ENCODE peak calls at places on chromosomes 2 and 18, in eight cellular contexts. O, I, V, R, H, A, Z and M are unnamed samples.

GRCh38 chr18:35481960-35482366 is 15.8 kb downstream of the INO80C start:
- DNase-seq in I (no peak), V (peak; percentile 65), R (no peak), O (no peak), H (peak; percentile 35), A (no peak), Z (no peak), M (no peak)

GRCh38 chr2:7915302-7916200 is 766.3 kb upstream of the ID2 start:
- DNase-seq in A (no peak), O (no peak), H (no peak), V (no peak), I (peak; percentile 83), R (no peak), Z (peak; percentile 27), M (peak; percentile 4)

GRCh38 chr2:69138247-69138754 is 125.3 kb downstream of the ANTXR1 start:
- DNase-seq in Z (peak; percentile 24), A (no peak), V (peak; percentile 36), I (peak; percentile 84), H (no peak), O (no peak), R (no peak), M (peak; percentile 88)

GRCh38 chr2:8612734-8613179 is 69.1 kb upstream of the ID2 start:
- DNase-seq in I (no peak), Z (no peak), O (no peak), A (no peak), V (no peak), H (no peak), R (no peak), M (no peak)

GRCh38 chr2:138602166-138602460 is 100.5 kb downstream of the SPOPL start:
- DNase-seq in Z (peak; percentile 11), O (no peak), A (no peak), I (no peak), R (no peak), H (no peak), V (no peak), M (no peak)

GRCh38 chr18:4797286-4797685 is 342.2 kb upstream of the DLGAP1 start:
- DNase-seq in I (no peak), A (no peak), R (no peak), H (no peak), Z (no peak), V (no peak), O (no peak), M (no peak)

GRCh38 chr2:104408266-104408665 is 445.6 kb upstream of the POU3F3 start:
- DNase-seq in I (no peak), H (no peak), R (no peak), O (no peak), V (no peak), A (no peak), Z (peak; percentile 27), M (no peak)

GRCh38 chr2:174247474-174248186 is 702 bp downstream of the OLA1 start:
- DNase-seq in Z (peak; percentile 73), H (peak; percentile 44), R (no peak), I (peak; percentile 26), V (no peak), O (peak; percentile 45), A (peak; percentile 67), M (peak; percentile 34)

GRCh38 chr2:241873803-241874110 is 4.2 kb downstream of the RTP5 start:
- DNase-seq in Z (no peak), O (no peak), R (no peak), A (no peak), I (no peak), V (no peak), H (no peak), M (no peak)

GRCh38 chr2:85154048-85154753 is 21.0 kb downstream of the TCF7L1 start:
- DNase-seq in A (no peak), R (no peak), O (no peak), Z (no peak), H (no peak), I (peak; percentile 85), V (no peak), M (peak; percentile 56)

GRCh38 chr2:11824901-11825592 is 78.6 kb downstream of the LPIN1 start:
- DNase-seq in V (no peak), I (peak; percentile 22), O (no peak), H (no peak), Z (no peak), A (no peak), R (no peak), M (no peak)

GRCh38 chr18:74040008-74040407 is 107.6 kb downstream of the FBXO15 start:
- DNase-seq in R (no peak), O (no peak), A (no peak), Z (peak; percentile 35), H (no peak), V (no peak), I (no peak), M (no peak)

GRCh38 chr18:10660485-10660884 is 134.7 kb downstream of the NAPG start:
- DNase-seq in I (peak; percentile 84), R (no peak), A (no peak), O (no peak), V (no peak), H (no peak), Z (no peak), M (peak; percentile 89)

GRCh38 chr2:121722479-121722878 is 14.2 kb downstream of the NIFK start:
- DNase-seq in I (peak; percentile 62), V (peak; percentile 48), O (no peak), Z (no peak), H (no peak), R (no peak), A (no peak), M (peak; percentile 78)

GRCh38 chr2:127208313-127208712 is 11.8 kb downstream of the CYP27C1 start:
- DNase-seq in H (no peak), R (no peak), O (no peak), Z (peak; percentile 86), V (no peak), A (no peak), I (no peak), M (peak; percentile 44)

GRCh38 chr2:146228659-146229058 is 1616.2 kb upstream of the ACVR2A start:
- DNase-seq in A (no peak), Z (no peak), R (no peak), I (no peak), H (no peak), V (no peak), O (no peak), M (no peak)

GRCh38 chr18:49973592-49973991 is 160.3 kb upstream of the ACAA2 start:
- DNase-seq in O (no peak), Z (no peak), A (no peak), I (no peak), H (no peak), R (no peak), V (no peak), M (no peak)

GRCh38 chr2:160220545-160221009 is 20.5 kb upstream of the ITGB6 start:
- DNase-seq in O (no peak), R (no peak), H (no peak), Z (peak; percentile 14), V (no peak), A (no peak), I (no peak), M (peak; percentile 34)

GRCh38 chr2:43340945-43341356 is 114.5 kb upstream of the ZFP36L2 start:
- DNase-seq in I (peak; percentile 83), Z (no peak), O (no peak), V (peak; percentile 12), A (no peak), H (no peak), R (no peak), M (peak; percentile 77)

DNA sequence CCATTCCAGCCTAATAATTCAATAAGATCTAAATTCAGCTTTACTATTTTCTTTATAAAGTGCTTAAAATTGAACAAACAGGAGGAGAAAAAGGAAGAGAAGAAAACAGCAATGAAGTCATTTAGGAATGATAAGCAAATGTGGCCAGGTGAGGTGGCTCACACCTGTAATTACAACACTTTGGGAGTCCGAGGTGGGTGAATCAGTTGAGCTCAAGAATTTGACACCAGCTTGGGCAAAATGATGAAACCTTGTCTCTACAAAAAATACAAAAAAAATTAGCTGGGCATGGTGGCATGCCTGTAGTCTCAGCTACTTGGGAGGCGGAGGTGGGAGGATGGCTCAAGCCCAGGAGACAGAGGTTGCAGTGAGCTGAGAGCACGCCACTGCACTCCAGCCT is 129.0 kb downstream of the CAMKMT start:
- DNase-seq in O (no peak), H (no peak), A (no peak), R (no peak), Z (no peak), V (no peak), I (no peak), M (no peak)
- TF ChIP-seq CTCF in O (no peak), H (no peak), A (no peak), R (no peak), Z (no peak), V (no peak), I (no peak), M (no peak)

GRCh38 chr18:79884296-79884962 is 67.0 kb downstream of the SLC66A2 start:
- DNase-seq in V (no peak), R (no peak), I (no peak), A (no peak), O (no peak), H (no peak), Z (no peak), M (no peak)
- H3K4me3 ChIP-seq in V (no peak overlapping the region), R (no peak overlapping the region), I (no peak overlapping the region), A (no peak overlapping the region), O (no peak overlapping the region), H (no peak overlapping the region), Z (no peak overlapping the region), M (no peak overlapping the region)

DNA sequence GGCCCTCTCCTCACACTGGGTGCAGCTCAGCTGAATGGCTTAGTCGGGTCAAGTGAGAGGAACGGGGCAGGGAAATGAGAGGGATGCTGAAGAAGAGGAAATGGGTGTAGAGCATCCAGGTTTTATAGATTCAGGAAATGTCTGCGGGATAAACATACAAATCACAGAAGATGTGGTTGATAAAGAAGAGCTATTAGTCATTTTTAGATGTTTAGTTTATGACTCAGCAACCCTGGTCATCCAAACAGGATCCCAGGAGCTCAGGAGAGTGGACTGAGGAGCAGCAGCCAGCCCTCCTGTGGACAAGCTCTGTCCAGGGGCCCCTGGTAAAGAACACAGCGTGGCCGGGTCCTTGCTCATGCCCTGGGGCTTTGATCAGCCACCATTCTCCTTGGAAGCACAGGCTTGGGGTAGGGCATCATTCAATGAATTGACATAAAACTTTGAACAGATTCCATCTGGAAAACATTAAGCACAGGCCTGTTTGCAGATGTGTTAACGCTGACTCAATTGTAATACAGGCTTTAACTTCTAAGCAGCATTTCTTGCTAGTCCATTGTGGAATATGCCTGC is 83.0 kb downstream of the NPAS2 start:
- DNase-seq in R (no peak), V (peak; percentile 94), A (no peak), O (no peak), Z (no peak), I (peak; percentile 97), H (no peak), M (peak; percentile 94)
- TF ChIP-seq CTCF in R (no peak), V (no peak), A (no peak), O (no peak), Z (no peak), I (peak; percentile 53), H (no peak), M (peak; percentile 44)

DNA sequence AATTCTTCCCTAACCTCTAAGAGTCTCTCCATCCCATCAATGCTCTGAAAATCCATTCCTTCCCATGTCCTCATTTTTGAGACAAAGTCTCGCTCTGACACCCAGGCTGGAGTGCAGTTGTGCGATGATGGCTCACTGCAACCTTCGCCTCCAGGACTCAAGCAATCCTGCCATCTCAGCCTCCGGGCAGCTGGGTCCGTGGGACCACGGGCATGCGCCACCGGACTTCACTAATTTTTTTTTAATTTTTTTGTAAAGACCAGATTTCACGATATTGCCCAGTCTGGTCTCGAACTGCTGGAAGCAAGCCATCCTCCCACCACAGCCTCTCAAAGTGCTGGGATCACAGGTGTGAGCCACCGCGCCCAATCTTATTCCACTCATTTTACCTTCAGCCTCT is 1.6 kb downstream of the FEZ2 start:
- DNase-seq in A (no peak), O (no peak), V (no peak), H (no peak), R (no peak), Z (no peak), I (no peak), M (no peak)
- H3K4me3 ChIP-seq in A (peak overlapping the region; percentile 66), O (peak overlapping the region; percentile 100), V (peak overlapping the region; percentile 96), H (peak overlapping the region; percentile 95), R (peak overlapping the region; percentile 95), Z (peak overlapping the region; percentile 61), I (peak overlapping the region; percentile 90), M (peak overlapping the region; percentile 80)

GRCh38 chr2:197453123-197453913 is at the start of gene COQ10B:
- DNase-seq in H (peak; percentile 99), I (peak; percentile 99), O (peak; percentile 99), R (peak; percentile 96), Z (peak; percentile 100), V (peak; percentile 100), A (peak; percentile 100), M (peak; percentile 100)
- TF ChIP-seq CTCF in H (no peak), I (peak; percentile 41), O (no peak), R (peak; percentile 44), Z (peak; percentile 38), V (no peak), A (no peak), M (peak; percentile 54)